ENCODE peak calls at places on chromosomes 6 and 20, in ten cellular contexts. M, Q, N, L, W, G, F, R, D and Z are unnamed samples. For H3K36me3, the result is how much of the 10 kb centered on the place peaks cover.

GRCh38 chr6:72132425-72132824 is 246.1 kb downstream of the RIMS1 start:
- DNase-seq in R (no peak), L (no peak), M (no peak), W (no peak), D (no peak), F (no peak), G (no peak), Q (peak), N (no peak), Z (peak)

GRCh38 chr6:134984821-134985220 is 34.9 kb upstream of the ALDH8A1 start:
- DNase-seq in W (no peak), Q (no peak), F (peak), L (no peak), D (no peak), G (no peak), R (no peak), M (no peak), N (no peak), Z (peak)

GRCh38 chr20:24948939-24949679 is at the start of gene CST7:
- DNase-seq in G (peak), Q (no peak), R (no peak), L (peak), F (no peak), N (peak), M (no peak), D (peak), W (no peak), Z (no peak)

GRCh38 chr6:14012313-14013036 is 87.7 kb downstream of the RNF182 start:
- DNase-seq in G (no peak), W (no peak), D (no peak), M (no peak), R (no peak), L (no peak), N (no peak), F (no peak), Q (no peak), Z (no peak)

GRCh38 chr6:101083533-101084172 is 202.5 kb upstream of the ASCC3 start:
- DNase-seq in Q (peak), N (no peak), L (no peak), W (no peak), M (peak), D (no peak), G (no peak), R (no peak), F (no peak), Z (peak)

GRCh38 chr6:144055121-144055931 is 40.0 kb downstream of the SF3B5 start:
- DNase-seq in G (no peak), F (no peak), Q (no peak), R (no peak), L (no peak), N (no peak), W (no peak), M (no peak), D (no peak), Z (no peak)

GRCh38 chr6:5338177-5338960 is 77.1 kb downstream of the FARS2 start:
- DNase-seq in G (no peak), R (no peak), L (no peak), Q (no peak), M (no peak), N (no peak), F (peak), D (no peak), W (no peak), Z (no peak)

GRCh38 chr20:3431109-3431508 is 23.6 kb upstream of the DNAAF9 start:
- DNase-seq in D (no peak), M (no peak), N (no peak), F (no peak), Q (no peak), R (no peak), W (no peak), G (no peak), L (no peak), Z (no peak)

GRCh38 chr6:81814365-81815109 is 62.1 kb upstream of the TENT5A start:
- DNase-seq in N (no peak), M (no peak), R (no peak), F (no peak), G (no peak), W (no peak), L (no peak), Q (no peak), D (no peak), Z (peak)

DNA sequence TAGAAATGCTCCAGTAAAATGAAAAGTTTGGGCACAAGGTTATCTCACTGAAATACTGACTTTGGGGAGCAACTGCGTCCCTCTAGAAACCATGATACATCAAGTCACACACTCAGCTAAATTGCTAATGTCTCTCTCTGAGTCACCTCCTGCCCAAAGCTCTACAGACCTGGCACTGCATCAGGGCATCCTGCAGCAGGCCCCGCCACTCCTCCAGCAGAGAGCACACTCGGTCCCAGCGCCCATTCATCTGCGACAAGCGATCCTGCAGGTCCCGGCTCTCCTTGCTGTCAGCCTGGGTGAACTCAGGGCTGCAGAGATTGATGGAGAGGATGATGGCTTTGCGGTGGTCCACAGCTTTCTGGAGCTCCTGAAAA is 329.0 kb downstream of the ESR1 start:
- DNase-seq in D (no peak), Q (no peak), N (no peak), L (no peak), R (no peak), M (no peak), W (no peak), G (no peak), F (peak), Z (peak)
- H3K4me3 ChIP-seq in D (no peak), Q (no peak), N (no peak), L (no peak), R (no peak), M (no peak), W (no peak), G (no peak), F (no peak), Z (no peak)

DNA sequence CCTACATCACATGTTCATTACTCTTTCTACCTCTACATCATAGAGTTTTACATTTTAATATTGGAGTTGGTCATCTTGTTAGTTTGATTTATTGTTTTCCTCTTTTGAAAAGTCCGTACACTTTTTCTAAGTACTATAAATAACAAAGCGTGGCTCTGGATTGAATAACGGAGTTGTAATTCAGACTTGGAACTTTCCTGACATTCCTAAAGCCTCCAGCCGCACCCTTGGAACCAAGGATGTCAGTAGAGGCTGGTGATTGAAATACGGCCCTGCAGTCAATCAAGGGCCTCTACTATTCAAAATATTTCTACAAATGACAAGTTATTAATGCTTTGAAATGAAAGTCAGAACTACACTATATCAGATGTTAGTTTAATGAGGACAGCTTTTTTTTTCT is 301.9 kb upstream of the TBX18 start:
- DNase-seq in G (no peak), R (no peak), N (no peak), L (no peak), D (no peak), M (no peak), Q (no peak), F (no peak), W (no peak), Z (no peak)
- TF ChIP-seq CTCF in G (no peak), R (no peak), N (no peak), L (no peak), D (no peak), M (no peak), Q (no peak), F (no peak), W (no peak), Z (no peak)

DNA sequence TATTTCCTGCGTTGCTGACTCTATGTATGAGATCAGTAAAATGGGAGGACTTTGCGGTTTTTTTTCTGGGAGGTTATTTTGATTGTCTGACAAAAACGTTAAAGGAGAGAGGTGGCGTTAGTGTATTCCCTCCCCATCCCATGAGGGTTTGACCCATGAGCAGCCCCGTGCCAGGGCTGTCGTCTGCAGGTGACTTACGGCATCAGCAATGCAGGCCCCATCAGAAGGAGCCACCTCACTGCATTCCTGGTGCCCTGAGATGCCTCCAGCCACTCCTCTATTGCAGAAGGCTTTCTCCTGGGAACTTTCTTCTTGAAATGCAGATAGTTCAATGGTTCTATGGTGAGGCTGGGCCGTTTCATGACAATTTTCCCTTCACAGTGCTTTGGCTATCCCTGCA is 149.3 kb downstream of the TTLL2 start:
- DNase-seq in D (no peak), M (no peak), F (no peak), W (peak), L (no peak), G (no peak), N (no peak), Q (no peak), R (no peak), Z (no peak)
- H3K36me3 ChIP-seq in D (under half), M (under half), F (under half), W (under half), L (under half), G (under half), N (under half), Q (under half), R (under half), Z (under half)

GRCh38 chr6:35610830-35611229 is 77.9 kb downstream of the FKBP5 start:
- DNase-seq in D (peak), W (no peak), M (no peak), G (no peak), N (no peak), R (no peak), Q (no peak), L (no peak), F (no peak), Z (no peak)
- H3K4me3 ChIP-seq in D (no peak), W (no peak), M (no peak), G (no peak), N (no peak), R (no peak), Q (no peak), L (no peak), F (no peak), Z (no peak)

DNA sequence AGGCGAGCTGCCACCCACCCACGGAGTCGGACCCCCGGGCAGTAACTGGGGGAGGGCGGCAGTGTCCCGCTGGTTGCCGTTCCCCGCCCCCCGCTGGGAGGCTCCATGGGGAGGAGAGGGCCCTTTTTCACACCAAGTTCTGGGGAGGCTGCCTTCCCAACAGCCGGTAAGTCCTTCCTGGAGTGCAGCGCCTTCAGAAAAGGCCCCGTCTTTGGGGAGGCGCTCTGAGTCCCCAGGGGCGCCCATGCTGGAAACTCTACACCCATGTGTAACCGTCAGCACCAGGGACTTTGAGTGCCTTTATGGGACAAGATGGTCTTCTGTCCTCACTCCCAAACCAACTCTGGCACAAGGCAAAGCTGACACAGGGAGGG is 435 bp upstream of the SOX18 start:
- DNase-seq in G (no peak), M (no peak), Q (no peak), D (no peak), W (no peak), L (no peak), N (no peak), F (peak), R (no peak), Z (no peak)
- TF ChIP-seq CTCF in G (no peak), M (no peak), Q (no peak), D (no peak), W (no peak), L (no peak), N (no peak), F (no peak), R (no peak), Z (no peak)

GRCh38 chr20:35737865-35738333 is 4.2 kb downstream of the RBM39 start:
- DNase-seq in W (no peak), D (no peak), G (no peak), M (no peak), Q (no peak), L (no peak), R (no peak), F (no peak), N (no peak), Z (no peak)

GRCh38 chr20:35734374-35734773 is 7.7 kb downstream of the RBM39 start:
- DNase-seq in Q (no peak), N (no peak), G (no peak), F (no peak), R (no peak), M (no peak), D (no peak), W (no peak), L (no peak), Z (no peak)

GRCh38 chr20:35734777-35735649 is 7.0 kb downstream of the RBM39 start:
- DNase-seq in W (no peak), G (no peak), F (no peak), N (no peak), R (no peak), D (no peak), L (no peak), M (no peak), Q (no peak), Z (no peak)

GRCh38 chr20:35738410-35739179 is 3.5 kb downstream of the RBM39 start:
- DNase-seq in Q (no peak), M (no peak), G (no peak), F (no peak), D (no peak), W (no peak), N (no peak), R (no peak), L (no peak), Z (no peak)

DNA sequence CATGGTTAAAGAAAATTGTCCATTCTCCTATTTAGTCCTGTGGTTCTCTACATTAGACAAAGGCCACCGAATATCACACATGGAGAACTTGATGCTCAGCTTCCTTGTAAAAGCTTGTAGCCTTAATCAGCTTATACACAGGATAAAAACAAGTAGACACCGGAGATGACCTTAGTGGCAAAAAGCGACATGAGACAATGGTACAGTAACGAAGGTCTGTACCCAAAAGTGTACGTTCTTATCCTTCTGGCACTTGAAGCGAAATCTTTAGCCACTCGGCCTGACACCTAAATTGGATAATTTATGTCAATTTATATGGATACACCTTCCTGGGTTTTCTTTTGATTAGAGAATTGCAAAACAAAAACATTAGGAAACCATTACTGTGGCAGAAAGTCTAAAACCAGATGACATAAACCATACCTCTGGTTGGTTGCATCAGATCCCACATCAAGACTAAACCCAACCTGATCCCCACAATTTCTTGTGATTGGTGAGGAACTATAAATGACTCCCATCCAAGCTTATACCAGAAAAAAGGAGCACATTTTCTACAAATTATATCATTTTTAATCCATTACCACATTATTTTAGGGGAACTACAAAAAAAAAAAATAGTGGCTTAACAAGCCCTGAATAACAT is 6.1 kb downstream of the RBM39 start:
- DNase-seq in M (no peak), F (no peak), W (no peak), N (no peak), D (no peak), L (no peak), G (no peak), R (no peak), Q (no peak), Z (no peak)
- H3K36me3 ChIP-seq in M (half or more), F (under half), W (half or more), N (under half), D (half or more), L (under half), G (half or more), R (under half), Q (under half), Z (under half)